ENCODE peak calls at places on chromosomes 3 and 15, in nine cellular contexts. O is OCI-LY7, J is Peyer's patch, V is amniotic stem cell, P is NCI-H1092 treated with DMSO at 0.1 percent for 48 hours, M is left lung, H is SW480, F is GM04503, A is GM13976. B is an unnamed sample.

GRCh38 chr15:68385671-68386586 is 46.0 kb downstream of the ITGA11 start:
- DNase-seq in H (no peak), P (no peak), J (no peak), F (no peak), V (no peak), A (no peak), M (no peak), O (no peak), B (no peak)

GRCh38 chr3:13137808-13138565 is 64.8 kb upstream of the IQSEC1 start:
- DNase-seq in F (no peak), J (no peak), P (no peak), A (no peak), V (no peak), M (peak; percentile 47), H (no peak), O (no peak), B (no peak)

GRCh38 chr3:45417949-45418847 is 29.8 kb downstream of the LARS2 start:
- DNase-seq in M (no peak), H (no peak), V (no peak), J (no peak), O (no peak), A (no peak), F (no peak), P (peak; percentile 13), B (no peak)

GRCh38 chr3:34864011-34864410 is 775.3 kb upstream of the ARPP21 start:
- DNase-seq in M (no peak), O (no peak), V (no peak), J (no peak), F (no peak), A (no peak), P (no peak), H (no peak), B (no peak)

GRCh38 chr3:123638936-123639680 is 54.3 kb upstream of the HACD2 start:
- DNase-seq in V (no peak), O (no peak), A (no peak), H (no peak), J (no peak), F (no peak), P (no peak), M (no peak), B (no peak)

GRCh38 chr15:36506733-36507356 is 72.6 kb upstream of the CDIN1 start:
- DNase-seq in F (no peak), A (no peak), J (no peak), V (no peak), M (no peak), P (no peak), H (no peak), O (no peak), B (no peak)

GRCh38 chr3:112084980-112085697 is 1.1 kb upstream of the C3orf52 start:
- DNase-seq in F (no peak), H (peak; percentile 44), P (no peak), O (no peak), M (no peak), J (no peak), A (no peak), V (no peak), B (no peak)

GRCh38 chr15:25936004-25936403 is 72.9 kb upstream of the ATP10A start:
- DNase-seq in M (no peak), F (no peak), J (no peak), P (no peak), V (no peak), H (no peak), O (no peak), A (no peak), B (no peak)

GRCh38 chr3:63937661-63938651 is 25.8 kb upstream of the SCAANT1 start:
- DNase-seq in V (no peak), P (no peak), M (no peak), J (no peak), A (no peak), F (no peak), O (peak; percentile 23), H (peak; percentile 33), B (peak; percentile 96)

B was measured in MV-4-11.